ENCODE peak calls at places on chromosome 10, in nine cellular contexts. P is head of caudate nucleus; G is activated T-helper 1 cell treated with anti-CD3 and anti-CD28 coated beads, Interleukin-12 subunit alpha, Interleukin-12 subunit beta, Interleukin-2, Interleukin-4 antibody, amounts not matched to agents 30 ng/mL and 10 ng/mL and 1 ng/mL, durations not matched to agents 14 hours and 24 hours and 36 hours; R is naive thymus-derived CD8-positive, alpha-beta T cell; X is globus pallidus; Q is NCI-H1694 treated with DMSO at 0.1 percent for 48 hours; L is tibial nerve; V is ureter; U is activated naive CD8-positive, alpha-beta T cell treated with anti-CD3 and anti-CD28 coated beads for 36 hours. M is an unnamed sample.
A peak's percentile ranks its signal among the peaks of the same experiment; 100 is the strongest.

GRCh38 chr10:94076325-94076841 is 82.7 kb downstream of the PLCE1 start:
- DNase-seq in X (peak; percentile 11), P (no peak), G (no peak), U (no peak), L (no peak), V (no peak), R (no peak), Q (peak; percentile 30), M (no peak)

GRCh38 chr10:116164291-116164690 is 108.7 kb downstream of the GFRA1 start:
- DNase-seq in U (no peak), V (no peak), X (peak; percentile 55), Q (no peak), L (no peak), G (no peak), P (no peak), R (no peak), M (no peak)

GRCh38 chr10:126331101-126331500 is 57.2 kb downstream of the ADAM12 start:
- DNase-seq in V (no peak), P (no peak), U (no peak), L (no peak), X (no peak), R (no peak), G (no peak), Q (no peak), M (no peak)

GRCh38 chr10:14032406-14032998 is 298.2 kb downstream of the FRMD4A start:
- DNase-seq in P (no peak), L (no peak), U (peak; percentile 42), G (no peak), Q (no peak), V (no peak), X (no peak), R (peak; percentile 29), M (no peak)

GRCh38 chr10:96138102-96138501 is 8.0 kb downstream of the ZNF518A start:
- DNase-seq in P (no peak), L (no peak), X (no peak), Q (no peak), V (no peak), G (no peak), U (no peak), R (no peak), M (no peak)

GRCh38 chr10:11177926-11178453 is 160.3 kb downstream of the CELF2 start:
- DNase-seq in G (peak; percentile 36), Q (no peak), R (no peak), P (no peak), U (no peak), X (no peak), L (no peak), V (no peak), M (no peak)

GRCh38 chr10:36801660-36802059 is 323.7 kb upstream of the ANKRD30A start:
- DNase-seq in Q (no peak), X (no peak), U (no peak), P (no peak), L (no peak), G (no peak), R (no peak), V (no peak), M (no peak)

GRCh38 chr10:48605786-48606529 is 1.1 kb upstream of the ARHGAP22 start:
- DNase-seq in Q (no peak), X (no peak), P (no peak), V (peak; percentile 38), U (no peak), R (no peak), G (no peak), L (no peak), M (no peak)

GRCh38 chr10:114551310-114551972 is 106.6 kb downstream of the ABLIM1 start:
- DNase-seq in Q (no peak), R (no peak), G (no peak), X (peak; percentile 15), V (no peak), L (peak; percentile 50), U (no peak), P (no peak), M (no peak)

GRCh38 chr10:85642421-85643170 is 724.0 kb downstream of the GRID1 start:
- DNase-seq in Q (no peak), L (no peak), V (no peak), X (no peak), U (no peak), P (no peak), G (no peak), R (no peak), M (peak; percentile 51)

GRCh38 chr10:49089789-49090595 is 25.3 kb downstream of the VSTM4 start:
- DNase-seq in U (no peak), R (no peak), P (no peak), G (no peak), X (no peak), L (no peak), V (no peak), Q (no peak), M (no peak)

GRCh38 chr10:35574924-35575352 is 30.2 kb upstream of the GJD4 start:
- DNase-seq in V (no peak), U (no peak), G (no peak), X (no peak), P (no peak), L (no peak), R (no peak), Q (no peak), M (no peak)

GRCh38 chr10:112338957-112339356 is 35.0 kb upstream of the ACSL5 start:
- DNase-seq in V (no peak), L (no peak), R (no peak), P (no peak), G (no peak), X (no peak), Q (no peak), U (no peak), M (no peak)

GRCh38 chr10:576130-576465 is 113.4 kb downstream of the DIP2C start:
- DNase-seq in P (no peak), V (no peak), U (no peak), Q (no peak), R (no peak), G (no peak), X (peak; percentile 33), L (no peak), M (no peak)

GRCh38 chr10:76117949-76118348 is 686.5 kb downstream of the LRMDA start:
- DNase-seq in Q (no peak), R (no peak), G (no peak), X (no peak), P (no peak), V (no peak), L (no peak), U (no peak), M (no peak)

GRCh38 chr10:109205929-109206585 is 717.3 kb downstream of the XPNPEP1 start:
- DNase-seq in U (no peak), V (no peak), P (no peak), L (no peak), Q (no peak), R (no peak), X (no peak), G (no peak), M (no peak)

M was measured in SW 1271.